ENCODE peak calls at places on chromosome 10, in six cellular contexts. W, N, A, U, S and L are unnamed samples.

GRCh38 chr10:51302316-51302715 is 228.0 kb downstream of the PRKG1 start:
- DNase-seq in S (no peak), N (no peak), U (no peak), A (peak), W (no peak), L (no peak)

GRCh38 chr10:6445671-6446278 is 134.3 kb downstream of the PRKCQ start:
- DNase-seq in U (peak), S (no peak), A (peak), N (no peak), W (peak), L (no peak)

GRCh38 chr10:17235136-17235535 is 7.1 kb downstream of the VIM start:
- DNase-seq in W (no peak), A (peak), S (no peak), U (no peak), N (no peak), L (no peak)

GRCh38 chr10:59971915-59972314 is 65.6 kb upstream of the CCDC6 start:
- DNase-seq in A (peak), U (no peak), W (no peak), S (no peak), N (no peak), L (no peak)

GRCh38 chr10:45373003-45373782 is 823 bp upstream of the ALOX5 start:
- DNase-seq in N (no peak), W (no peak), S (no peak), A (no peak), U (no peak), L (no peak)

GRCh38 chr10:32323051-32323450 is 23.9 kb downstream of the EPC1 start:
- DNase-seq in N (no peak), A (no peak), S (no peak), W (no peak), U (no peak), L (no peak)

GRCh38 chr10:44206127-44206818 is 178.6 kb downstream of the CXCL12 start:
- DNase-seq in A (no peak), U (no peak), S (no peak), W (no peak), N (no peak), L (no peak)

GRCh38 chr10:15316877-15317464 is 54.1 kb downstream of the FAM171A1 start:
- DNase-seq in N (no peak), W (no peak), A (no peak), U (no peak), S (no peak), L (no peak)

GRCh38 chr10:115092555-115093285 is 445 bp upstream of the ATRNL1 start:
- DNase-seq in A (peak), U (peak), W (no peak), N (no peak), S (no peak), L (no peak)

GRCh38 chr10:12924911-12925310 is 76.6 kb downstream of the CCDC3 start:
- DNase-seq in W (no peak), N (no peak), U (no peak), S (no peak), A (no peak), L (no peak)

GRCh38 chr10:86803156-86803555 is 46.7 kb downstream of the BMPR1A start:
- DNase-seq in S (no peak), W (no peak), U (no peak), A (peak), N (no peak), L (no peak)

GRCh38 chr10:71805776-71806705 is 32.7 kb upstream of the VSIR start:
- DNase-seq in A (peak), N (no peak), S (no peak), W (no peak), U (no peak), L (no peak)

GRCh38 chr10:94902570-94902969 is 35.9 kb upstream of the CYP2C9 start:
- DNase-seq in U (no peak), A (no peak), N (no peak), W (no peak), S (no peak), L (no peak)

GRCh38 chr10:30058570-30059132 is 735 bp downstream of the JCAD start:
- DNase-seq in U (no peak), W (no peak), A (no peak), S (no peak), N (no peak), L (no peak)

GRCh38 chr10:14022954-14023353 is 307.8 kb downstream of the FRMD4A start:
- DNase-seq in W (no peak), U (no peak), S (no peak), N (no peak), A (no peak), L (no peak)

GRCh38 chr10:100653238-100653956 is 92.0 kb upstream of the PAX2 start:
- DNase-seq in U (no peak), A (no peak), N (no peak), W (no peak), S (no peak), L (no peak)
- TF ChIP-seq CTCF in U (no peak), A (no peak), N (no peak), W (no peak), S (no peak), L (no peak)

GRCh38 chr10:70619271-70620019 is 16.9 kb upstream of the PRF1 start:
- DNase-seq in N (no peak), A (peak), W (no peak), U (no peak), S (no peak), L (no peak)
- TF ChIP-seq CTCF in N (peak), A (peak), W (no peak), U (no peak), S (no peak), L (peak)

GRCh38 chr10:96044686-96045085 is 1.3 kb downstream of the CCNJ start:
- DNase-seq in S (no peak), U (no peak), N (peak), A (peak), W (no peak), L (no peak)

GRCh38 chr10:96043895-96044580 is 655 bp downstream of the CCNJ start:
- DNase-seq in U (peak), A (peak), W (peak), N (no peak), S (peak), L (peak)

GRCh38 chr10:96046546-96046945 is 3.2 kb downstream of the CCNJ start:
- DNase-seq in W (no peak), A (no peak), U (no peak), N (no peak), S (no peak), L (no peak)

GRCh38 chr10:96041146-96041545 is 2.2 kb upstream of the CCNJ start:
- DNase-seq in S (no peak), W (no peak), N (no peak), U (no peak), A (no peak), L (no peak)

DNA sequence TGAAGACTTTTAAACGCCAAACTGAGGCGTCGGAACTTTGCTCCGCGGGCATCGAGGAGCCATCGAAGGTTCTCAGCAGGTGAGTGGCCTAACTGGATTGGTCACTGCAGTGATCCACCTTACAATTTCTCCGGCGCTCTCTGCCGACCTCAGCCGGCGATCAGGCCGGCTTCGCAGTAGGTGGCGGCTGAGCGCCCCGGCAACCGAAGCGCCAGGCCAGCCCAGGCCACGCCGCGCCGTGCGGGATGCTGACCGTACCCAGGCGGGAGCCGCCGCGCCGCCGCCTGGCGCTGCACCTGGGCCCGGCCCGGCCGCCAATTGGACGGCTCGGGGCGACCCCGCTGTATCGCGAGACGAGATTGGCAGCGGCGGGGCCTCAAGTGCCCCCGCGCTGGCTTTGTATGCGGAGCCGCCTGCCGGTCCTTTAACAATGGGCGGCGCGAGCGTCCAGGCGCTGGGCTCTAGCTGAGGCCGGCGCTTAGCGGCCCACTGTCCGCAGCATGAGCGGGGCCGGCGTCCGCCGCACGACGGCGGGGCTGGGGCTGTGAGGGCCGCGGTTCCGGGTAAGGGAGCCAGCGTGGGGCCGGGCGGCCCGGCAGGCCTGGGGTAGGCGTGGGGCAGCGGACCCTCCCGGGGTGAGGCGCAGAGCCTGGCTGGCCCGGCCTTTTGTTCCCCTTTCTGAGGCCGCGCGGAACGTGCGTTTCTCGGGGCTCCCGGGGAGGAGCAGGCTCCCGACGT is at the start of gene CCNJ:
- DNase-seq in S (peak), N (peak), W (peak), A (peak), U (peak), L (peak)
- TF ChIP-seq CTCF in S (no peak), N (no peak), W (no peak), A (no peak), U (peak), L (peak)

GRCh38 chr10:116742367-116743265 is at the start of gene HSPA12A:
- DNase-seq in W (peak), N (peak), S (peak), A (peak), U (peak), L (no peak)
- TF ChIP-seq CTCF in W (no peak), N (no peak), S (no peak), A (no peak), U (peak), L (peak)

GRCh38 chr10:1048732-1049424 is at the start of gene IDI1:
- DNase-seq in S (peak), W (peak), A (peak), U (peak), N (peak), L (peak)

GRCh38 chr10:1050145-1050544 is 1.2 kb upstream of the IDI1 start:
- DNase-seq in U (no peak), W (no peak), A (peak), N (no peak), S (no peak), L (no peak)

GRCh38 chr10:1049425-1049958 is 573 bp upstream of the IDI1 start:
- DNase-seq in U (no peak), W (no peak), A (no peak), S (no peak), N (no peak), L (no peak)

GRCh38 chr10:1048349-1048731 is 579 bp downstream of the IDI1 start:
- DNase-seq in S (no peak), A (peak), W (no peak), U (peak), N (no peak), L (no peak)

DNA sequence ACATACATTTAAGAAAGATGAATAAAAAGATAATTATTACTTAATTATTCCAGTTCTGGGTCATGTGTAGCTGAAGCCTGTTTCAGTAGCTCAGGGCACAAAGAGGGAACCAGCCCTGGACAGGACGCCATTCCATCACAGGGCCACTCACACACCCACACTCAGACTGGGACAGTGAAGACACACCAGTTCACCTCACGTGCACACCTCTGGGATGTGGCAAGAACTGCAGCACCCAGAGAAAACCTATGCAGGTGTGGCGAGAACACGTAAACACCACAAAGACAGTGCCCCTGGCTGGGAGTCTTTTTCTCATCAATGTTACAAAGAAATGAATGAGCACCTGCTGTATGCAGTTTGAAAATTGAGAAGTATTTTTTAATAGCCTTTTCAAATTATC is 1.6 kb upstream of the IDI1 start:
- DNase-seq in A (no peak), N (no peak), W (no peak), S (no peak), U (no peak), L (no peak)
- TF ChIP-seq CTCF in A (no peak), N (no peak), W (peak), S (no peak), U (no peak), L (no peak)

DNA sequence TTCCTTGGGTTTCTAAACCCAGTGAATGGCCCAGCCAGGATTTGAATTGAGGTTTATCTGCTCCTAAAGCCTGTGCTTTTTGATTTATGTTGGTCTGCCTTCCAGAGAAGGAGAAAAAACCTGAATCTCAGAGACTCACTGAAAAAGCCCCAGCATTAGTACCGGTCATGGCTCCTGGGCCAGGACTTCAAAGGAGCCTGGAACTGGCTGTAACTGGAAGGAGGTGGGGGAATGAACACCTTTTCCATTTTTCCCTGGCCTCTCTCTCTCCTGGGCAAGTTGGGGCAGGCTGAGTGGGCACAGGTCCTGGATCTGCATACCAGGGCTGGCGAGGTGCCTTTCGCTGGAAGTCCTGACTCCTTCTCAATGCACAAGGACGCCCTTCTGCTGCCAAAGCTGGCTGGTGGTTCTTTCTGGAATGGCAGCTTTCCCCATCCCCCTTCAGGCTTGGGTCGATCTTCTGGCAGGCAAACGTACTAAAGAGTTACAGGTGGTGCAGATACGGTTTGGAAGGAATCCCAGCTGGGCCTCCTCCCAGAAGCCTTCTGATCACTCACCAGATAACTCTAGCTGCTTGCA is 268.2 kb downstream of the PTEN start:
- DNase-seq in A (no peak), N (no peak), U (peak), W (no peak), S (peak), L (no peak)
- TF ChIP-seq CTCF in A (no peak), N (no peak), U (peak), W (no peak), S (peak), L (no peak)